ENCODE peak calls at places on chromosomes 5 and 9, in five cellular contexts. I, O, C, D and L are unnamed samples.

GRCh38 chr5:68249520-68249919 is 34.0 kb downstream of the PIK3R1 start:
- DNase-seq in I (no peak), O (no peak), C (no peak), D (no peak), L (no peak)

GRCh38 chr5:55360190-55360589 is 52.4 kb downstream of the MTREX start:
- DNase-seq in I (no peak), O (no peak), C (no peak), D (no peak), L (peak; percentile 4)

GRCh38 chr9:136721339-136722092 is 9.1 kb downstream of the DIPK1B start:
- DNase-seq in I (no peak), O (no peak), C (no peak), D (no peak), L (no peak)

GRCh38 chr5:77651343-77651742 is 12.8 kb upstream of the OTP start:
- DNase-seq in I (no peak), O (no peak), C (no peak), D (no peak), L (no peak)

GRCh38 chr5:1983401-1983800 is 100.7 kb upstream of the IRX4 start:
- DNase-seq in I (no peak), O (no peak), C (no peak), D (no peak), L (no peak)

GRCh38 chr9:33116855-33117254 is 40.4 kb upstream of the SMU1 start:
- DNase-seq in I (no peak), O (no peak), C (no peak), D (no peak), L (no peak)

GRCh38 chr9:91802391-91802790 is 147.6 kb downstream of the ROR2 start:
- DNase-seq in I (no peak), O (no peak), C (no peak), D (no peak), L (no peak)

GRCh38 chr9:70262384-70262783 is 3.6 kb downstream of the SMC5 start:
- DNase-seq in I (no peak), O (no peak), C (no peak), D (no peak), L (no peak)

GRCh38 chr5:130135506-130135905 is 231.2 kb downstream of the CHSY3 start:
- DNase-seq in I (no peak), O (no peak), C (no peak), D (no peak), L (no peak)

GRCh38 chr5:108935602-108936001 is 187.9 kb downstream of the FER start:
- DNase-seq in I (no peak), O (no peak), C (no peak), D (no peak), L (no peak)

GRCh38 chr9:135100241-135101067 is 13.0 kb downstream of the OLFM1 start:
- DNase-seq in I (no peak), O (no peak), C (no peak), D (no peak), L (no peak)

GRCh38 chr5:106510321-106510720 is 1160.4 kb downstream of the EFNA5 start:
- DNase-seq in I (no peak), O (no peak), C (no peak), D (no peak), L (no peak)

GRCh38 chr5:1447772-1448361 is 2.6 kb upstream of the SLC6A3 start:
- DNase-seq in I (no peak), O (no peak), C (no peak), D (no peak), L (no peak)

GRCh38 chr5:7779663-7780030 is 71.3 kb downstream of the CFAP90 start:
- DNase-seq in I (no peak), O (no peak), C (no peak), D (no peak), L (no peak)

GRCh38 chr5:180595381-180596114 is 4.2 kb upstream of the SCGB3A1 start:
- DNase-seq in I (no peak), O (no peak), C (no peak), D (no peak), L (no peak)

GRCh38 chr5:138789771-138790242 is 36.6 kb downstream of the CTNNA1 start:
- DNase-seq in I (peak; percentile 52), O (no peak), C (no peak), D (peak; percentile 43), L (peak; percentile 54)

GRCh38 chr5:57432876-57433275 is 49.7 kb downstream of the ACTBL2 start:
- DNase-seq in I (peak; percentile 28), O (no peak), C (no peak), D (peak; percentile 13), L (peak; percentile 9)

GRCh38 chr9:137973829-137974416 is 96.3 kb downstream of the CACNA1B start:
- DNase-seq in I (no peak), O (no peak), C (no peak), D (no peak), L (no peak)

GRCh38 chr5:61306531-61307195 is 25.4 kb upstream of the ZSWIM6 start:
- DNase-seq in I (no peak), O (no peak), C (no peak), D (no peak), L (no peak)

GRCh38 chr5:64874753-64875152 is 106.0 kb downstream of the CWC27 start:
- DNase-seq in I (no peak), O (no peak), C (no peak), D (no peak), L (no peak)

GRCh38 chr5:17374973-17375844 is 122.8 kb upstream of the TAF11L2 start:
- DNase-seq in I (peak; percentile 21), O (no peak), C (peak; percentile 47), D (no peak), L (peak; percentile 95)

GRCh38 chr5:77011498-77011897 is 18.7 kb upstream of the AGGF1 start:
- DNase-seq in I (no peak), O (no peak), C (no peak), D (no peak), L (no peak)

GRCh38 chr9:98712987-98713386 is 4.3 kb upstream of the GABBR2 start:
- DNase-seq in I (no peak), O (no peak), C (no peak), D (no peak), L (no peak)

DNA sequence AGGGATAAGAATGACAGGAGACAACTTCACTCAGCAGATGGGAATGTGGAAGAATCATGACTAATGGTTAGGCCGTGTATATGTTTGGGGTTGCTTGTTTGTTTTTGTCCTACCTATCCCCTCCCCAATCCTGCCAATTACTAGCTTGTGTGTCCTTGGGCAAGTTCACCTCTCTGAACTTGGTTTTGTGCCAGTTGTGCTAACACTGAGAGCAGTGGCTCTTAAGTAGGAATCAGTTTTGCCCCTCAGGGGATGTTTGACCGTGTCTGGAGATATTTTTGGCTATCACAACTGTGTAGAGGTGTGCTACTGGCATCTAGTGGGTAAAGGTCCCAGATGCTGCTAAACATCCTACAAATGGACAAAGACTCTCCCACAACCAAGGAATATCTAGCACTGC is 287.0 kb downstream of the DMRT2 start:
- DNase-seq in I (no peak), O (no peak), C (peak; percentile 1), D (no peak), L (no peak)
- TF ChIP-seq KDM1A in I (no peak), O (no peak), C (no peak), D (no peak), L (no peak)

DNA sequence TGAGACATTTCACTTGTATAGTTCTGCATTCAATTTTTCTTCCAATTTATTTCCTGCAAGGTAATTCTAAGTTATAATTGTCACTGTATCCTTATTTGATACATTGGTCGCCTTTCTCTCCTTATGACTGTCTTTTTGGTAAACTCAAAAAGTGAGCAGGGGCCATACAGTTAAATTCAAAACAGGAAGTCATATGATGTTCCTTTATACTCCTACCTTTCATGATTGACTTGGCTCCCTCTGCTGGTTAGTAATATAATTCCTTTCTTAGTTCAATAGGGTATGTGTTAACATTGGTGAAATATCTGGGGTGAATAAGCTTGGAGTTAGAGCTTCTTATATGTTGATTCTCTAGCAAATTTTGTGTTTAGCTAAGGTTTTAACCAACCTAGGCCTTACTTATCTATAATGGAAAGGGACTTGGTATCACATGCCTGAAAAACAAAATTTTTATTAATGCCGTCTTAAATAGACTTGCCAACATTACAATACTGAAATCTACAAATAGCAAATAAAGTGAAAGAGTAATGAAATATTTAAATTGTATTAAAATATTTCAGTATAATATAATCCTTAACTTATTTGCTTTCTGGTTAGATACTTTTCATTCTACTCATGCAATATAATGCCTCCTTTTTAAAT is 6.0 kb upstream of the NIPBL start:
- DNase-seq in I (peak; percentile 72), O (no peak), C (no peak), D (peak; percentile 49), L (peak; percentile 74)
- TF ChIP-seq USF2 in I (no peak), O (no peak), C (no peak), D (no peak), L (no peak)

DNA sequence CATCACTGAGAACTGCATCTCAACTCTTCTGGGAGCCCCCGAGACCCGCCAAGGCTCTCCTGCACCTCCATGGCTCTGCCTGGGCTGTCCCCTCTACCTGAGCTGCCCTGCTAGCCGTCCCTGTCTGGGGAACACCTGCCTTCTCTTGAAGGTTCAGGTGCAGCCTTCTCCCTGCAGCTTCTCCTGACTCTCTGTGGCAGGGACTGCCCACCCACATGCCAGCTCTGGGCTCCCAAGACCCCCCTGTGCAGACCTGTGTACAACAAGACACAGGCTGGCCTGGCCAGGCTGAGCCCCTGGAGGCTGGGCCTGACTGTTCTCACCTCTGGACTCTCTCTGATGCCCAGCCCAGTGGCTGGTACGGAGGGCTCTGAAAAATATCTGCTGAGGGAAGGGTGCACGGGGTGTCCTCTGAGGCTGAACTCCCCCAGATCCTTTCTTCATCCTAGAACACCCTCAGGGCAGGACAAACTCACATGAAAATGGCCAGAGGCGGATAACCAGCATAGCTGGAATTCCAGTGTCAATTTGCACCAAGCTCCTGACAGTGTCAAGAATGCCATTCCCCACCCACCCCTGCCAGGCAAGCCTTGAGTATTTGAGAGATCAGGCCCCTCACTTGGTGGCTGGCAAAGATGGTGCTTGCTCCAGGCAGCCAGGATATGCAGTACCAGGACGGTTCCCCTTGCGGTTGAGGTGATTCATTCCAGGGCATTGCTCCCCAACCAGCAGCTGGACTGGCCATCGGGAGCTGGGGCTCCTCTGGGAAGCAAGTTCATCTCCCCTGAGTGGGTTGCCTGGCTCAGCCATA is 40.9 kb upstream of the SLC25A51 start:
- DNase-seq in I (no peak), O (no peak), C (peak; percentile 39), D (no peak), L (no peak)
- TF ChIP-seq EP300 in I (no peak), O (no peak), C (no peak), D (no peak), L (no peak)

DNA sequence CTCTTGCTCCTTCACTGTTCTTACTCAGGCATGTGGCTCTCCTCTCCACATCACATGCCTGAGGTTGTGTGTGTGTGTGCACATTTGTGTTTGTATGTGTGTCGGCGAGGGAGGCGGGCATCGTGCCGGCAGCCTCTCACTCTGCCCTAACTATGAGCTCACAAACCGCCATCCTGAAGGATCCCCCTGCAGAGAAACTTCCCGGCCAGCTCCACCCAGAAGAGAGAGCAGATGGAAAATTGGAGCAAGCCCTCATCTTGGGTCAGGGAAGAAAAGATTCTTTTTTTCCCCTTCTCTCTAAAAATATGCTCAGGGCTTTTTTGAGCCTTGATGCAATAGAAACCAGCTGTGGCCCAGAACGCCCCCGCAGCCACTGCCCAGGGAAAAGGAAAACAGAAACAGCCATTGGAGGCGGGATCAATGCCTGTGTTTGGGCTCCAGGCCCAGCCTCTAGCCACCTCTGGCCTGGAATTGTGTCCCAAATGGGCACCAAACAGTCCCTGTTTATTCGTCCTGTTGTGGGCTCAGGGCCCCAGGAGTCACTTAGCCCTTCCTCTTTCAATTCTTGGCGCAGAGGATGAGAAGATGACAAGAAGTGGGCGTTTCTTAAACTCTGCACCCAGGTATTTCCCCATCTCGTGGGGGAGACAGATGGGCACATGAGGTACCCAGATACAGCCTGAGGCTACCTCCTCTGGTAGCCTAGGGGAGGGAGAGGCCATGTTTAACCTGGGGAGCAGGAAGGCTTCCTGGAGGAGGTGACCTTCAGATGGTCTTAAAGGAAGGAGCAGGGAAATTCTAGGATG is 151.5 kb downstream of the RGS3 start:
- DNase-seq in I (no peak), O (no peak), C (no peak), D (no peak), L (no peak)
- TF ChIP-seq KDM1A in I (no peak), O (no peak), C (no peak), D (no peak), L (no peak)